ENCODE peak calls at places on chromosomes 6 and 20, in six cellular contexts. T is mammary epithelial cell; Q is CD8-positive, alpha-beta memory T cell; G is lower lobe of right lung; V is heart right ventricle; S is psoas muscle. J is an unnamed sample.

GRCh38 chr6:56259682-56260081 is 12.3 kb upstream of the COL21A1 start:
- DNase-seq in T (peak), S (no peak), Q (no peak), G (no peak), V (no peak), J (no peak)

GRCh38 chr6:128252293-128253176 is 267.9 kb downstream of the PTPRK start:
- DNase-seq in T (no peak), G (no peak), S (no peak), V (no peak), Q (no peak), J (no peak)

GRCh38 chr6:56802570-56802969 is 152.3 kb upstream of the BEND6 start:
- DNase-seq in S (no peak), V (no peak), G (no peak), Q (no peak), T (peak), J (no peak)

GRCh38 chr20:47027456-47027855 is 132.8 kb downstream of the EYA2 start:
- DNase-seq in T (no peak), S (no peak), Q (no peak), G (no peak), V (no peak), J (no peak)

GRCh38 chr6:72321741-72322140 is 300.1 kb upstream of the KCNQ5 start:
- DNase-seq in S (no peak), G (no peak), T (peak), V (no peak), Q (no peak), J (no peak)

GRCh38 chr6:28907394-28907793 is 16.4 kb downstream of the TRIM27 start:
- DNase-seq in V (no peak), Q (no peak), S (no peak), T (peak), G (no peak), J (no peak)

GRCh38 chr20:16541226-16541625 is 32.0 kb downstream of the KIF16B start:
- DNase-seq in G (no peak), V (peak), T (no peak), S (peak), Q (no peak), J (no peak)

GRCh38 chr6:19841181-19841580 is 4.0 kb downstream of the ID4 start:
- DNase-seq in S (no peak), V (no peak), T (no peak), Q (no peak), G (no peak), J (no peak)

GRCh38 chr6:77740380-77740779 is 87.5 kb downstream of the MEI4 start:
- DNase-seq in S (no peak), T (peak), V (no peak), Q (no peak), G (no peak), J (no peak)

GRCh38 chr20:61874421-61875068 is 191.1 kb downstream of the TAF4 start:
- DNase-seq in S (no peak), G (no peak), V (peak), Q (no peak), T (peak), J (no peak)

GRCh38 chr6:692356-692851 is 535 bp downstream of the EXOC2 start:
- DNase-seq in Q (peak), G (peak), S (peak), V (peak), T (peak), J (peak)

GRCh38 chr6:84953401-84953800 is 189.0 kb upstream of the TBX18 start:
- DNase-seq in T (no peak), Q (no peak), S (no peak), G (no peak), V (no peak), J (no peak)

GRCh38 chr20:61417221-61417941 is 165.3 kb downstream of the CDH4 start:
- DNase-seq in S (no peak), Q (no peak), T (no peak), G (no peak), V (no peak), J (no peak)

GRCh38 chr20:2292711-2293110 is 3.1 kb upstream of the TGM3 start:
- DNase-seq in S (no peak), T (no peak), G (peak), Q (no peak), V (no peak), J (no peak)

GRCh38 chr6:158894192-158894591 is 75.0 kb upstream of the EZR start:
- DNase-seq in T (peak), G (no peak), Q (no peak), S (no peak), V (no peak), J (no peak)

GRCh38 chr6:71103150-71103549 is 146.3 kb upstream of the B3GAT2 start:
- DNase-seq in T (no peak), S (no peak), G (no peak), Q (no peak), V (no peak), J (no peak)

GRCh38 chr6:13531956-13532355 is 42.4 kb upstream of the SIRT5 start:
- DNase-seq in V (no peak), S (no peak), Q (no peak), T (no peak), G (no peak), J (no peak)

GRCh38 chr6:149457316-149457884 is 27.4 kb downstream of the ZC3H12D start:
- DNase-seq in G (no peak), Q (no peak), V (no peak), T (no peak), S (no peak), J (no peak)

GRCh38 chr6:169795196-169795595 is 43.8 kb downstream of the ERMARD start:
- DNase-seq in Q (no peak), V (no peak), S (no peak), T (no peak), G (no peak), J (no peak)

GRCh38 chr20:64144144-64144912 is 19.9 kb upstream of the MYT1 start:
- DNase-seq in T (no peak), S (no peak), G (peak), Q (no peak), V (no peak), J (no peak)

GRCh38 chr6:89989742-89990141 is 95.5 kb downstream of the GJA10 start:
- DNase-seq in V (no peak), T (no peak), Q (no peak), S (no peak), G (no peak), J (no peak)

GRCh38 chr6:33745558-33745957 is 1.1 kb downstream of the IP6K3 start:
- DNase-seq in V (no peak), G (no peak), T (no peak), Q (no peak), S (no peak), J (no peak)

GRCh38 chr20:3710703-3711417 is 1.5 kb downstream of the SIGLEC1 start:
- DNase-seq in G (peak), T (peak), S (peak), V (peak), Q (peak), J (peak)

GRCh38 chr6:28225056-28225834 is at the start of gene ZSCAN9:
- DNase-seq in G (peak), T (peak), S (peak), V (peak), Q (no peak), J (peak)

GRCh38 chr6:151052021-151052646 is 186.6 kb downstream of the MTHFD1L start:
- DNase-seq in Q (no peak), G (no peak), T (peak), V (no peak), S (no peak), J (no peak)

GRCh38 chr6:113690255-113690956 is 166.7 kb upstream of the MARCKS start:
- DNase-seq in V (no peak), T (peak), G (no peak), S (no peak), Q (no peak), J (no peak)

GRCh38 chr6:144405173-144405572 is 120.0 kb downstream of the UTRN start:
- DNase-seq in G (no peak), S (no peak), V (no peak), Q (no peak), T (no peak), J (no peak)

GRCh38 chr6:20893415-20893814 is 359.2 kb downstream of the CDKAL1 start:
- DNase-seq in G (no peak), T (no peak), Q (no peak), S (no peak), V (no peak), J (no peak)

GRCh38 chr6:142300758-142301251 is 1.0 kb upstream of the ADGRG6 start:
- DNase-seq in S (peak), G (peak), V (no peak), Q (no peak), T (peak), J (no peak)
- H3K27ac ChIP-seq in S (no peak), G (peak), V (peak), Q (no peak), T (peak), J (no peak)

GRCh38 chr20:51695574-51696303 is 72.5 kb downstream of the ATP9A start:
- DNase-seq in Q (no peak), V (no peak), S (no peak), G (no peak), T (peak), J (no peak)

GRCh38 chr20:51696304-51697118 is 71.7 kb downstream of the ATP9A start:
- DNase-seq in Q (no peak), V (no peak), S (no peak), T (no peak), G (no peak), J (no peak)

GRCh38 chr20:51700809-51701285 is 67.3 kb downstream of the ATP9A start:
- DNase-seq in Q (no peak), S (no peak), V (no peak), G (no peak), T (peak), J (peak)

GRCh38 chr20:51698252-51698651 is 69.9 kb downstream of the ATP9A start:
- DNase-seq in S (no peak), V (no peak), T (no peak), Q (no peak), G (no peak), J (no peak)

GRCh38 chr20:51697119-51697826 is 70.9 kb downstream of the ATP9A start:
- DNase-seq in T (no peak), Q (no peak), G (no peak), S (no peak), V (no peak), J (no peak)
- H3K27ac ChIP-seq in T (no peak), Q (no peak), G (no peak), S (no peak), V (no peak), J (no peak)

DNA sequence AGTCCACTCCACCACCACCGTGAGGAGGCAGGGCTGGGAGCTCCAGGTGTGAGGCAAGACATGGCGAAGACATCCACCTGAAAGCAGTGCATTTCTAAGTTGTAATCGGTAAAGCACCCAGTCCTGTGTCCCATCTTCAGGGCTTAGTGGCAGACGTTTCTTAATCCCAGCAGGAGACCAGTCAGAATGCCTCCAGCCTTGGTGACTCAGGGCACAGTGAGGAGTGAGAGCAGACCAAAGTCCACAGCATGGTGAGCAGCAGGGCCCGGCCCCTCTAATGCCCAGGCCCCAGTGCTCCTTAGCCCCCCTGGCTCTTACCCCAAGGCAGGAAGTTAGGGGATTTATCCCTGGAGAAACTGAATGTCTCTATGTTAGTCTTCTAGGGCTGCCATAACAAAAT is 183.9 kb downstream of the SYNDIG1 start:
- DNase-seq in G (no peak), T (no peak), Q (no peak), S (no peak), V (no peak), J (no peak)
- H3K27ac ChIP-seq in G (no peak), T (no peak), Q (no peak), S (no peak), V (no peak), J (no peak)

DNA sequence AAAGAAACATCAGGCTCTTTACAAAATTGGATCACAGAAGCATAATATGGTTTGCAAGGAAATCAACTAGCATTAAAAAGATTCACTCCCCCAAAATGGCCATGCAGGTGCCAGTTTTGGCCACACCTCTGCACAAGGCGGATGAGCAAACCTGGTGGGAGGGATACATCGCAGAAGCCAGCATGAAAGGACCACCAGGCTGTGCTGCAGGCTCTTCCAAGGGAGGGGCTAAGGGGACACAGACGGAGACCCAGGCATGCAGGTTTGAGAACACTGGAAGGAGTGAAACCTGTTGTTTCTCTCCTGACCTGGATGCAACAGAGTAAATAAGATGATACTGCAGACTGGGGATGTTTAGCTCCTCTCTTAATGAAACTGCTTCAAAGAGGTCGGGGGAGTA is 612.5 kb downstream of the PTPRT start:
- DNase-seq in G (no peak), V (no peak), T (no peak), Q (no peak), S (no peak), J (no peak)
- H3K27ac ChIP-seq in G (no peak), V (no peak), T (no peak), Q (no peak), S (no peak), J (no peak)

GRCh38 chr20:56590888-56591287 is 38.2 kb upstream of the TFAP2C start:
- DNase-seq in Q (no peak), V (no peak), S (no peak), T (no peak), G (no peak), J (no peak)

GRCh38 chr20:56589633-56590032 is 39.5 kb upstream of the TFAP2C start:
- DNase-seq in S (no peak), V (no peak), G (no peak), Q (no peak), T (no peak), J (no peak)

GRCh38 chr20:56592211-56592610 is 36.9 kb upstream of the TFAP2C start:
- DNase-seq in Q (no peak), V (no peak), T (no peak), S (no peak), G (no peak), J (no peak)

GRCh38 chr20:56588996-56589395 is 40.1 kb upstream of the TFAP2C start:
- DNase-seq in G (no peak), S (no peak), V (no peak), T (no peak), Q (no peak), J (no peak)

GRCh38 chr20:56587307-56588108 is 41.6 kb upstream of the TFAP2C start:
- DNase-seq in S (no peak), G (no peak), T (peak), V (no peak), Q (no peak), J (no peak)
- H3K27ac ChIP-seq in S (no peak), G (no peak), T (no peak), V (no peak), Q (no peak), J (no peak)

GRCh38 chr6:123529843-123530242 is 106.9 kb downstream of the TRDN start:
- DNase-seq in V (no peak), G (no peak), S (no peak), T (no peak), Q (no peak), J (no peak)
- H3K27ac ChIP-seq in V (peak), G (no peak), S (peak), T (no peak), Q (no peak), J (no peak)

DNA sequence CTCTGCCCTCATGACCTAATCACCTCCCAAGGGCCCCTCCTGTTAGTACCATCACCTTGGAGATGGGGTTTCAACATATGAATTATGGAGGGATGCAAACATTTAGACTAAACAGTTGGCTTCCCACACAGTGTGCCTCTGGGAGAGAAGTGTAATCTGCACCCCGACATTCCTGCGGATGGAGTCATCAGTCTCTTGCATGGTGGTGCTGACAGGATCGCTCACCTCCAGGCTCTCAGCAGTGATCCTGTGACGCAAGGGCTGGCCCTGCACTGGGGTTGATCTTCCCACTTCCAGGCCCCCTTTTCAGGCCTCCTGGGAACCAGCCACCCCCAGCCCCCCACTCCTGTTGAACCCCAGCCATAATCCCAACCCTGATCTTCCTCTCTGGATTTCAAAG is 16.0 kb upstream of the PI16 start:
- DNase-seq in S (no peak), V (no peak), Q (no peak), T (peak), G (no peak), J (no peak)
- H3K27ac ChIP-seq in S (no peak), V (no peak), Q (no peak), T (no peak), G (no peak), J (no peak)

GRCh38 chr20:36544134-36545018 is 3.1 kb downstream of the MYL9 start:
- DNase-seq in S (no peak), V (peak), G (peak), T (peak), Q (no peak), J (no peak)

GRCh38 chr20:36542019-36542488 is 735 bp downstream of the MYL9 start:
- DNase-seq in S (peak), V (peak), G (no peak), Q (no peak), T (no peak), J (no peak)

GRCh38 chr20:36541227-36542018 is at the start of gene MYL9:
- DNase-seq in V (peak), T (no peak), G (peak), S (peak), Q (no peak), J (no peak)

GRCh38 chr20:36542516-36543186 is 1.3 kb downstream of the MYL9 start:
- DNase-seq in T (no peak), V (no peak), Q (no peak), G (no peak), S (no peak), J (no peak)

DNA sequence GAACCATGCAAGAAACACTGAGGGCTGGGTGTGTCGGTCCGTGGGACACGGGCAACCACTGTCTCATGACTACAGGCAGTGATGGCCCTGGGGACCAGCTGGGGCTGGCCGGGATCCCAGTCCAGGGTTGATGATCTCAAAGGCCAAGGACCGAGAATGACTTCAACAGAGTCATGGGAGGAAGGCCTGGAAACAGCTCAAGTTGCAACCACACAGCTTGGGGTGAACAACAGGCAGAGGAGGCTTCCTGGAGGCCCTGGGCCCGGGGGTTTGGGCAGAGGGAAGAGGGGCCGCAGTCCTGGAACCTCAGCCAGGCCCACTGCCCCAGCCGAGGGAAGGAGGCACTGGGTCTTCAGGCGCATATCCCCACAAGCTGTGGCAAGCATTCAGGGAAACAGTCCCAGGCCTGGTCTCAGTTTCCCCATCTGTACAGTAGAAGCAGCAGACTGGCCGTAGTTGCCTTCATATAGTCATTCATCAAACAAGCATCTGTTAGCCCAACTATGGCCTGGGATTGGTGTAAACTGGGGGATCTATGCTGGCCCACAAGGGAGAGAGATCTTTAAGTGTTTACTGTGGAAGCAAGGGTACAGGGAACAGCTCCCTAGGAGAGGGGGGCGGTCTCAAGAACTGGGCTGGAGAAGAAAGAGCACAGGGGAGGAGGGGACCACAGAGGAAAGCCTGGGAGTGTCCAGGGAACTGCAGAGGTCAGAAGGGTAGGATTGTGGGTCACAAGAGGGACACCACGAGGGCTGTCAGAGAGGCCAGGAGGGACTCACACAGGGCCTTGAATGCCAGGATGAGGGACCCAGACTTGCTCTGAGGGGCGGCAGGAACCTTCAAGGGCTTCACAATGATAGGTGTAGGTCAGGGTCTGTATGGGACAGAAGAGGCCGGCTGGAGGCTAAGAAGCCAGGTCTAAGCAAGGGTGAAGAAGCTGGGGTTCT is 2.1 kb downstream of the MYL9 start:
- DNase-seq in T (no peak), G (no peak), Q (no peak), S (peak), V (peak), J (no peak)
- H3K27ac ChIP-seq in T (no peak), G (peak), Q (no peak), S (peak), V (peak), J (peak)

GRCh38 chr6:36599791-36600209 is 5.6 kb downstream of the SRSF3 start:
- DNase-seq in Q (peak), S (peak), V (peak), G (peak), T (peak), J (peak)

GRCh38 chr6:36597775-36598174 is 3.6 kb downstream of the SRSF3 start:
- DNase-seq in V (no peak), S (no peak), G (no peak), Q (no peak), T (no peak), J (no peak)

GRCh38 chr6:36600564-36601146 is 6.5 kb downstream of the SRSF3 start:
- DNase-seq in S (no peak), T (no peak), Q (no peak), V (no peak), G (no peak), J (no peak)

GRCh38 chr6:36598326-36598725 is 4.2 kb downstream of the SRSF3 start:
- DNase-seq in Q (no peak), T (no peak), S (no peak), G (no peak), V (no peak), J (no peak)

GRCh38 chr6:36598739-36599318 is 4.7 kb downstream of the SRSF3 start:
- DNase-seq in T (no peak), Q (no peak), G (no peak), S (no peak), V (no peak), J (no peak)
- H3K27ac ChIP-seq in T (peak), Q (peak), G (no peak), S (peak), V (peak), J (peak)

GRCh38 chr20:23092861-23093543 is 6.9 kb upstream of the CD93 start:
- DNase-seq in V (no peak), T (no peak), G (no peak), Q (no peak), S (no peak), J (no peak)
- H3K27ac ChIP-seq in V (peak), T (no peak), G (no peak), Q (no peak), S (peak), J (no peak)